ENCODE peak calls at places on chromosome 2, in ten cellular contexts. One of them, this sample, is unnamed.

GRCh38 chr2:36369711-36370110 is 14.1 kb downstream of the CRIM1 start:
- DNase-seq in NCI-H526 treated with DMSO at 0.1 percent for 48 hours: no peak
- DNase-seq in smooth muscle cell of the brain vasculature: no peak
- DNase-seq in activated naive CD4-positive, alpha-beta T cell: no peak
- DNase-seq in iPS-NIHi11: no peak
- DNase-seq in stimulated activated CD4-positive, alpha-beta T cell treated with anti-CD3 and anti-CD28 coated beads, Interleukin-2, amount 100 ng/mL, for 48 hours: no peak
- DNase-seq in activated CD8-positive, alpha-beta T cell treated with anti-CD3 and anti-CD28 coated beads for 36 hours: no peak
- DNase-seq in HCT116: no peak
- DNase-seq in mesothelial cell of epicardium: no peak
- DNase-seq in RWPE2: no peak
- DNase-seq in this sample: no peak

GRCh38 chr2:10487144-10488104 is 39.3 kb upstream of the ODC1 start:
- DNase-seq in NCI-H526 treated with DMSO at 0.1 percent for 48 hours: peak; percentile 44
- DNase-seq in smooth muscle cell of the brain vasculature: no peak
- DNase-seq in activated naive CD4-positive, alpha-beta T cell: no peak
- DNase-seq in iPS-NIHi11: no peak
- DNase-seq in stimulated activated CD4-positive, alpha-beta T cell treated with anti-CD3 and anti-CD28 coated beads, Interleukin-2, amount 100 ng/mL, for 48 hours: no peak
- DNase-seq in activated CD8-positive, alpha-beta T cell treated with anti-CD3 and anti-CD28 coated beads for 36 hours: no peak
- DNase-seq in HCT116: no peak
- DNase-seq in mesothelial cell of epicardium: peak; percentile 34
- DNase-seq in RWPE2: no peak
- DNase-seq in this sample: no peak

GRCh38 chr2:33104052-33104623 is 157.4 kb downstream of the LTBP1 start:
- DNase-seq in NCI-H526 treated with DMSO at 0.1 percent for 48 hours: no peak
- DNase-seq in smooth muscle cell of the brain vasculature: no peak
- DNase-seq in activated naive CD4-positive, alpha-beta T cell: no peak
- DNase-seq in iPS-NIHi11: no peak
- DNase-seq in stimulated activated CD4-positive, alpha-beta T cell treated with anti-CD3 and anti-CD28 coated beads, Interleukin-2, amount 100 ng/mL, for 48 hours: no peak
- DNase-seq in activated CD8-positive, alpha-beta T cell treated with anti-CD3 and anti-CD28 coated beads for 36 hours: no peak
- DNase-seq in HCT116: peak; percentile 6
- DNase-seq in mesothelial cell of epicardium: no peak
- DNase-seq in RWPE2: no peak
- DNase-seq in this sample: no peak

GRCh38 chr2:74109551-74109950 is 38.2 kb downstream of the BOLA3 start:
- DNase-seq in NCI-H526 treated with DMSO at 0.1 percent for 48 hours: no peak
- DNase-seq in smooth muscle cell of the brain vasculature: no peak
- DNase-seq in activated naive CD4-positive, alpha-beta T cell: no peak
- DNase-seq in iPS-NIHi11: no peak
- DNase-seq in stimulated activated CD4-positive, alpha-beta T cell treated with anti-CD3 and anti-CD28 coated beads, Interleukin-2, amount 100 ng/mL, for 48 hours: no peak
- DNase-seq in activated CD8-positive, alpha-beta T cell treated with anti-CD3 and anti-CD28 coated beads for 36 hours: no peak
- DNase-seq in HCT116: no peak
- DNase-seq in mesothelial cell of epicardium: no peak
- DNase-seq in RWPE2: no peak
- DNase-seq in this sample: no peak

GRCh38 chr2:231713738-231714638 is 5.7 kb downstream of the PTMA start:
- DNase-seq in NCI-H526 treated with DMSO at 0.1 percent for 48 hours: peak; percentile 55
- DNase-seq in smooth muscle cell of the brain vasculature: no peak
- DNase-seq in activated naive CD4-positive, alpha-beta T cell: peak; percentile 87
- DNase-seq in iPS-NIHi11: peak; percentile 70
- DNase-seq in stimulated activated CD4-positive, alpha-beta T cell treated with anti-CD3 and anti-CD28 coated beads, Interleukin-2, amount 100 ng/mL, for 48 hours: peak; percentile 95
- DNase-seq in activated CD8-positive, alpha-beta T cell treated with anti-CD3 and anti-CD28 coated beads for 36 hours: peak; percentile 96
- DNase-seq in HCT116: peak; percentile 92
- DNase-seq in mesothelial cell of epicardium: peak; percentile 93
- DNase-seq in RWPE2: no peak
- DNase-seq in this sample: peak; percentile 61

GRCh38 chr2:195543902-195544894 is 112.8 kb upstream of the SLC39A10 start:
- DNase-seq in NCI-H526 treated with DMSO at 0.1 percent for 48 hours: no peak
- DNase-seq in smooth muscle cell of the brain vasculature: no peak
- DNase-seq in activated naive CD4-positive, alpha-beta T cell: no peak
- DNase-seq in iPS-NIHi11: no peak
- DNase-seq in stimulated activated CD4-positive, alpha-beta T cell treated with anti-CD3 and anti-CD28 coated beads, Interleukin-2, amount 100 ng/mL, for 48 hours: no peak
- DNase-seq in activated CD8-positive, alpha-beta T cell treated with anti-CD3 and anti-CD28 coated beads for 36 hours: no peak
- DNase-seq in HCT116: no peak
- DNase-seq in mesothelial cell of epicardium: no peak
- DNase-seq in RWPE2: no peak
- DNase-seq in this sample: no peak

GRCh38 chr2:72035518-72036172 is 112.0 kb downstream of the CYP26B1 start:
- DNase-seq in NCI-H526 treated with DMSO at 0.1 percent for 48 hours: no peak
- DNase-seq in smooth muscle cell of the brain vasculature: no peak
- DNase-seq in activated naive CD4-positive, alpha-beta T cell: no peak
- DNase-seq in iPS-NIHi11: no peak
- DNase-seq in stimulated activated CD4-positive, alpha-beta T cell treated with anti-CD3 and anti-CD28 coated beads, Interleukin-2, amount 100 ng/mL, for 48 hours: no peak
- DNase-seq in activated CD8-positive, alpha-beta T cell treated with anti-CD3 and anti-CD28 coated beads for 36 hours: no peak
- DNase-seq in HCT116: no peak
- DNase-seq in mesothelial cell of epicardium: no peak
- DNase-seq in RWPE2: peak; percentile 39
- DNase-seq in this sample: no peak

GRCh38 chr2:96167407-96168013 is 22.3 kb upstream of the DUSP2 start:
- DNase-seq in NCI-H526 treated with DMSO at 0.1 percent for 48 hours: no peak
- DNase-seq in smooth muscle cell of the brain vasculature: no peak
- DNase-seq in activated naive CD4-positive, alpha-beta T cell: no peak
- DNase-seq in iPS-NIHi11: no peak
- DNase-seq in stimulated activated CD4-positive, alpha-beta T cell treated with anti-CD3 and anti-CD28 coated beads, Interleukin-2, amount 100 ng/mL, for 48 hours: no peak
- DNase-seq in activated CD8-positive, alpha-beta T cell treated with anti-CD3 and anti-CD28 coated beads for 36 hours: no peak
- DNase-seq in HCT116: no peak
- DNase-seq in mesothelial cell of epicardium: no peak
- DNase-seq in RWPE2: no peak
- DNase-seq in this sample: no peak

GRCh38 chr2:166727105-166727504 is 161.2 kb upstream of the XIRP2 start:
- DNase-seq in NCI-H526 treated with DMSO at 0.1 percent for 48 hours: no peak
- DNase-seq in smooth muscle cell of the brain vasculature: no peak
- DNase-seq in activated naive CD4-positive, alpha-beta T cell: no peak
- DNase-seq in iPS-NIHi11: no peak
- DNase-seq in stimulated activated CD4-positive, alpha-beta T cell treated with anti-CD3 and anti-CD28 coated beads, Interleukin-2, amount 100 ng/mL, for 48 hours: no peak
- DNase-seq in activated CD8-positive, alpha-beta T cell treated with anti-CD3 and anti-CD28 coated beads for 36 hours: no peak
- DNase-seq in HCT116: no peak
- DNase-seq in mesothelial cell of epicardium: no peak
- DNase-seq in RWPE2: no peak
- DNase-seq in this sample: no peak

GRCh38 chr2:72788756-72789155 is 37.1 kb downstream of the EXOC6B start:
- DNase-seq in NCI-H526 treated with DMSO at 0.1 percent for 48 hours: no peak
- DNase-seq in smooth muscle cell of the brain vasculature: no peak
- DNase-seq in activated naive CD4-positive, alpha-beta T cell: no peak
- DNase-seq in iPS-NIHi11: no peak
- DNase-seq in stimulated activated CD4-positive, alpha-beta T cell treated with anti-CD3 and anti-CD28 coated beads, Interleukin-2, amount 100 ng/mL, for 48 hours: no peak
- DNase-seq in activated CD8-positive, alpha-beta T cell treated with anti-CD3 and anti-CD28 coated beads for 36 hours: no peak
- DNase-seq in HCT116: no peak
- DNase-seq in mesothelial cell of epicardium: no peak
- DNase-seq in RWPE2: no peak
- DNase-seq in this sample: no peak

GRCh38 chr2:159737917-159738296 is 25.6 kb downstream of the MARCHF7 start:
- DNase-seq in NCI-H526 treated with DMSO at 0.1 percent for 48 hours: no peak
- DNase-seq in smooth muscle cell of the brain vasculature: no peak
- DNase-seq in activated naive CD4-positive, alpha-beta T cell: no peak
- DNase-seq in iPS-NIHi11: no peak
- DNase-seq in stimulated activated CD4-positive, alpha-beta T cell treated with anti-CD3 and anti-CD28 coated beads, Interleukin-2, amount 100 ng/mL, for 48 hours: no peak
- DNase-seq in activated CD8-positive, alpha-beta T cell treated with anti-CD3 and anti-CD28 coated beads for 36 hours: no peak
- DNase-seq in HCT116: no peak
- DNase-seq in mesothelial cell of epicardium: no peak
- DNase-seq in RWPE2: no peak
- DNase-seq in this sample: no peak

GRCh38 chr2:173962583-173963110 is 2.5 kb downstream of the SP3 start:
- DNase-seq in NCI-H526 treated with DMSO at 0.1 percent for 48 hours: no peak
- DNase-seq in smooth muscle cell of the brain vasculature: no peak
- DNase-seq in activated naive CD4-positive, alpha-beta T cell: no peak
- DNase-seq in iPS-NIHi11: no peak
- DNase-seq in stimulated activated CD4-positive, alpha-beta T cell treated with anti-CD3 and anti-CD28 coated beads, Interleukin-2, amount 100 ng/mL, for 48 hours: no peak
- DNase-seq in activated CD8-positive, alpha-beta T cell treated with anti-CD3 and anti-CD28 coated beads for 36 hours: peak; percentile 24
- DNase-seq in HCT116: no peak
- DNase-seq in mesothelial cell of epicardium: no peak
- DNase-seq in RWPE2: no peak
- DNase-seq in this sample: no peak

GRCh38 chr2:64857581-64858471 is 131.4 kb upstream of the SLC1A4 start:
- DNase-seq in NCI-H526 treated with DMSO at 0.1 percent for 48 hours: no peak
- DNase-seq in smooth muscle cell of the brain vasculature: no peak
- DNase-seq in activated naive CD4-positive, alpha-beta T cell: no peak
- DNase-seq in iPS-NIHi11: no peak
- DNase-seq in stimulated activated CD4-positive, alpha-beta T cell treated with anti-CD3 and anti-CD28 coated beads, Interleukin-2, amount 100 ng/mL, for 48 hours: no peak
- DNase-seq in activated CD8-positive, alpha-beta T cell treated with anti-CD3 and anti-CD28 coated beads for 36 hours: no peak
- DNase-seq in HCT116: no peak
- DNase-seq in mesothelial cell of epicardium: no peak
- DNase-seq in RWPE2: no peak
- DNase-seq in this sample: peak; percentile 16

GRCh38 chr2:71667256-71668182 is 214.2 kb downstream of the DYSF start:
- DNase-seq in NCI-H526 treated with DMSO at 0.1 percent for 48 hours: no peak
- DNase-seq in smooth muscle cell of the brain vasculature: no peak
- DNase-seq in activated naive CD4-positive, alpha-beta T cell: no peak
- DNase-seq in iPS-NIHi11: peak; percentile 14
- DNase-seq in stimulated activated CD4-positive, alpha-beta T cell treated with anti-CD3 and anti-CD28 coated beads, Interleukin-2, amount 100 ng/mL, for 48 hours: no peak
- DNase-seq in activated CD8-positive, alpha-beta T cell treated with anti-CD3 and anti-CD28 coated beads for 36 hours: no peak
- DNase-seq in HCT116: no peak
- DNase-seq in mesothelial cell of epicardium: no peak
- DNase-seq in RWPE2: no peak
- DNase-seq in this sample: no peak

GRCh38 chr2:241410739-241411176 is 54.7 kb downstream of the FARP2 start:
- DNase-seq in NCI-H526 treated with DMSO at 0.1 percent for 48 hours: no peak
- DNase-seq in smooth muscle cell of the brain vasculature: peak; percentile 43
- DNase-seq in activated naive CD4-positive, alpha-beta T cell: no peak
- DNase-seq in iPS-NIHi11: no peak
- DNase-seq in stimulated activated CD4-positive, alpha-beta T cell treated with anti-CD3 and anti-CD28 coated beads, Interleukin-2, amount 100 ng/mL, for 48 hours: no peak
- DNase-seq in activated CD8-positive, alpha-beta T cell treated with anti-CD3 and anti-CD28 coated beads for 36 hours: no peak
- DNase-seq in HCT116: peak; percentile 34
- DNase-seq in mesothelial cell of epicardium: no peak
- DNase-seq in RWPE2: no peak
- DNase-seq in this sample: no peak

GRCh38 chr2:225100269-225100668 is 58.0 kb upstream of the DOCK10 start:
- DNase-seq in NCI-H526 treated with DMSO at 0.1 percent for 48 hours: no peak
- DNase-seq in smooth muscle cell of the brain vasculature: no peak
- DNase-seq in activated naive CD4-positive, alpha-beta T cell: no peak
- DNase-seq in iPS-NIHi11: no peak
- DNase-seq in stimulated activated CD4-positive, alpha-beta T cell treated with anti-CD3 and anti-CD28 coated beads, Interleukin-2, amount 100 ng/mL, for 48 hours: no peak
- DNase-seq in activated CD8-positive, alpha-beta T cell treated with anti-CD3 and anti-CD28 coated beads for 36 hours: no peak
- DNase-seq in HCT116: no peak
- DNase-seq in mesothelial cell of epicardium: no peak
- DNase-seq in RWPE2: no peak
- DNase-seq in this sample: no peak

GRCh38 chr2:127022817-127023216 is 84.1 kb downstream of the BIN1 start:
- DNase-seq in NCI-H526 treated with DMSO at 0.1 percent for 48 hours: no peak
- DNase-seq in smooth muscle cell of the brain vasculature: no peak
- DNase-seq in activated naive CD4-positive, alpha-beta T cell: no peak
- DNase-seq in iPS-NIHi11: no peak
- DNase-seq in stimulated activated CD4-positive, alpha-beta T cell treated with anti-CD3 and anti-CD28 coated beads, Interleukin-2, amount 100 ng/mL, for 48 hours: no peak
- DNase-seq in activated CD8-positive, alpha-beta T cell treated with anti-CD3 and anti-CD28 coated beads for 36 hours: no peak
- DNase-seq in HCT116: no peak
- DNase-seq in mesothelial cell of epicardium: no peak
- DNase-seq in RWPE2: no peak
- DNase-seq in this sample: no peak

GRCh38 chr2:8889978-8890377 is 52.6 kb upstream of the KIDINS220 start:
- DNase-seq in NCI-H526 treated with DMSO at 0.1 percent for 48 hours: no peak
- DNase-seq in smooth muscle cell of the brain vasculature: no peak
- DNase-seq in activated naive CD4-positive, alpha-beta T cell: no peak
- DNase-seq in iPS-NIHi11: no peak
- DNase-seq in stimulated activated CD4-positive, alpha-beta T cell treated with anti-CD3 and anti-CD28 coated beads, Interleukin-2, amount 100 ng/mL, for 48 hours: no peak
- DNase-seq in activated CD8-positive, alpha-beta T cell treated with anti-CD3 and anti-CD28 coated beads for 36 hours: no peak
- DNase-seq in HCT116: no peak
- DNase-seq in mesothelial cell of epicardium: no peak
- DNase-seq in RWPE2: no peak
- DNase-seq in this sample: no peak

GRCh38 chr2:69211686-69212085 is 175.3 kb downstream of the GFPT1 start:
- DNase-seq in NCI-H526 treated with DMSO at 0.1 percent for 48 hours: no peak
- DNase-seq in smooth muscle cell of the brain vasculature: no peak
- DNase-seq in activated naive CD4-positive, alpha-beta T cell: no peak
- DNase-seq in iPS-NIHi11: no peak
- DNase-seq in stimulated activated CD4-positive, alpha-beta T cell treated with anti-CD3 and anti-CD28 coated beads, Interleukin-2, amount 100 ng/mL, for 48 hours: no peak
- DNase-seq in activated CD8-positive, alpha-beta T cell treated with anti-CD3 and anti-CD28 coated beads for 36 hours: no peak
- DNase-seq in HCT116: no peak
- DNase-seq in mesothelial cell of epicardium: no peak
- DNase-seq in RWPE2: no peak
- DNase-seq in this sample: no peak

GRCh38 chr2:44131177-44131576 is 37.5 kb upstream of the PPM1B start:
- DNase-seq in NCI-H526 treated with DMSO at 0.1 percent for 48 hours: no peak
- DNase-seq in smooth muscle cell of the brain vasculature: no peak
- DNase-seq in activated naive CD4-positive, alpha-beta T cell: no peak
- DNase-seq in iPS-NIHi11: no peak
- DNase-seq in stimulated activated CD4-positive, alpha-beta T cell treated with anti-CD3 and anti-CD28 coated beads, Interleukin-2, amount 100 ng/mL, for 48 hours: no peak
- DNase-seq in activated CD8-positive, alpha-beta T cell treated with anti-CD3 and anti-CD28 coated beads for 36 hours: no peak
- DNase-seq in HCT116: no peak
- DNase-seq in mesothelial cell of epicardium: no peak
- DNase-seq in RWPE2: no peak
- DNase-seq in this sample: no peak

GRCh38 chr2:219645631-219646527 is 18.4 kb downstream of the SLC4A3 start:
- DNase-seq in NCI-H526 treated with DMSO at 0.1 percent for 48 hours: no peak
- DNase-seq in smooth muscle cell of the brain vasculature: peak; percentile 35
- DNase-seq in activated naive CD4-positive, alpha-beta T cell: no peak
- DNase-seq in iPS-NIHi11: no peak
- DNase-seq in stimulated activated CD4-positive, alpha-beta T cell treated with anti-CD3 and anti-CD28 coated beads, Interleukin-2, amount 100 ng/mL, for 48 hours: no peak
- DNase-seq in activated CD8-positive, alpha-beta T cell treated with anti-CD3 and anti-CD28 coated beads for 36 hours: no peak
- DNase-seq in HCT116: peak; percentile 65
- DNase-seq in mesothelial cell of epicardium: no peak
- DNase-seq in RWPE2: no peak
- DNase-seq in this sample: no peak

GRCh38 chr2:115160523-115161521 is 718.4 kb downstream of the DPP10 start:
- DNase-seq in NCI-H526 treated with DMSO at 0.1 percent for 48 hours: no peak
- DNase-seq in smooth muscle cell of the brain vasculature: no peak
- DNase-seq in activated naive CD4-positive, alpha-beta T cell: no peak
- DNase-seq in iPS-NIHi11: peak; percentile 50
- DNase-seq in stimulated activated CD4-positive, alpha-beta T cell treated with anti-CD3 and anti-CD28 coated beads, Interleukin-2, amount 100 ng/mL, for 48 hours: no peak
- DNase-seq in activated CD8-positive, alpha-beta T cell treated with anti-CD3 and anti-CD28 coated beads for 36 hours: no peak
- DNase-seq in HCT116: no peak
- DNase-seq in mesothelial cell of epicardium: peak; percentile 76
- DNase-seq in RWPE2: no peak
- DNase-seq in this sample: no peak

GRCh38 chr2:233974530-233975071 is 57.4 kb downstream of the TRPM8 start:
- DNase-seq in NCI-H526 treated with DMSO at 0.1 percent for 48 hours: no peak
- DNase-seq in smooth muscle cell of the brain vasculature: peak; percentile 79
- DNase-seq in activated naive CD4-positive, alpha-beta T cell: no peak
- DNase-seq in iPS-NIHi11: peak; percentile 52
- DNase-seq in stimulated activated CD4-positive, alpha-beta T cell treated with anti-CD3 and anti-CD28 coated beads, Interleukin-2, amount 100 ng/mL, for 48 hours: no peak
- DNase-seq in activated CD8-positive, alpha-beta T cell treated with anti-CD3 and anti-CD28 coated beads for 36 hours: peak; percentile 56
- DNase-seq in HCT116: peak; percentile 98
- DNase-seq in mesothelial cell of epicardium: no peak
- DNase-seq in RWPE2: peak; percentile 90
- DNase-seq in this sample: peak; percentile 58